ENCODE peak calls at places on chromosomes 4 and X, in four cellular contexts. One of them, this sample, is unnamed. For H3K9me3, the result is how much of the 10 kb centered on the place peaks cover.

GRCh38 chrX:133776072-133776471 is 209.3 kb downstream of the GPC3 start:
- DNase-seq in left lung: no peak
- DNase-seq in CD8-positive, alpha-beta T cell: peak
- DNase-seq in right atrium auricular region: no peak
- DNase-seq in this sample: no peak

GRCh38 chr4:15149842-15150592 is 147.7 kb downstream of the CPEB2 start:
- DNase-seq in left lung: peak
- DNase-seq in CD8-positive, alpha-beta T cell: no peak
- DNase-seq in right atrium auricular region: peak
- DNase-seq in this sample: peak

GRCh38 chr4:119030536-119030890 is 105.1 kb upstream of the MYOZ2 start:
- DNase-seq in left lung: no peak
- DNase-seq in CD8-positive, alpha-beta T cell: no peak
- DNase-seq in right atrium auricular region: no peak
- DNase-seq in this sample: no peak

GRCh38 chrX:3777416-3777815 is 64.0 kb upstream of the PRKX start:
- DNase-seq in left lung: no peak
- DNase-seq in CD8-positive, alpha-beta T cell: no peak
- DNase-seq in right atrium auricular region: no peak
- DNase-seq in this sample: no peak

GRCh38 chr4:140789752-140790151 is 33.6 kb upstream of the TBC1D9 start:
- DNase-seq in left lung: no peak
- DNase-seq in CD8-positive, alpha-beta T cell: no peak
- DNase-seq in right atrium auricular region: no peak
- DNase-seq in this sample: no peak

GRCh38 chrX:147478899-147479298 is 432.8 kb upstream of the FMR1 start:
- DNase-seq in left lung: no peak
- DNase-seq in CD8-positive, alpha-beta T cell: no peak
- DNase-seq in right atrium auricular region: no peak
- DNase-seq in this sample: no peak

GRCh38 chr4:148643851-148644250 is 201.6 kb upstream of the NR3C2 start:
- DNase-seq in left lung: no peak
- DNase-seq in CD8-positive, alpha-beta T cell: no peak
- DNase-seq in right atrium auricular region: no peak
- DNase-seq in this sample: no peak

GRCh38 chr4:8110071-8110986 is 48.3 kb downstream of the ABLIM2 start:
- DNase-seq in left lung: no peak
- DNase-seq in CD8-positive, alpha-beta T cell: no peak
- DNase-seq in right atrium auricular region: no peak
- DNase-seq in this sample: peak

GRCh38 chr4:83639849-83640493 is 104.1 kb downstream of the GPAT3 start:
- DNase-seq in left lung: no peak
- DNase-seq in CD8-positive, alpha-beta T cell: peak
- DNase-seq in right atrium auricular region: no peak
- DNase-seq in this sample: peak

GRCh38 chrX:94751611-94752010 is 1077.6 kb downstream of the FAM133A start:
- DNase-seq in left lung: no peak
- DNase-seq in CD8-positive, alpha-beta T cell: no peak
- DNase-seq in right atrium auricular region: no peak
- DNase-seq in this sample: no peak

GRCh38 chr4:89356086-89356485 is 48.5 kb upstream of the GPRIN3 start:
- DNase-seq in left lung: no peak
- DNase-seq in CD8-positive, alpha-beta T cell: no peak
- DNase-seq in right atrium auricular region: no peak
- DNase-seq in this sample: no peak

GRCh38 chr4:163385466-163385865 is 41.8 kb downstream of the NPY5R start:
- DNase-seq in left lung: no peak
- DNase-seq in CD8-positive, alpha-beta T cell: no peak
- DNase-seq in right atrium auricular region: no peak
- DNase-seq in this sample: no peak

GRCh38 chr4:26220704-26221103 is 100.1 kb upstream of the RBPJ start:
- DNase-seq in left lung: no peak
- DNase-seq in CD8-positive, alpha-beta T cell: no peak
- DNase-seq in right atrium auricular region: no peak
- DNase-seq in this sample: no peak

GRCh38 chrX:129115935-129116334 is 407.4 kb downstream of the SMARCA1 start:
- DNase-seq in left lung: no peak
- DNase-seq in CD8-positive, alpha-beta T cell: no peak
- DNase-seq in right atrium auricular region: no peak
- DNase-seq in this sample: no peak

GRCh38 chr4:16627999-16628398 is 270.4 kb downstream of the LDB2 start:
- DNase-seq in left lung: no peak
- DNase-seq in CD8-positive, alpha-beta T cell: no peak
- DNase-seq in right atrium auricular region: no peak
- DNase-seq in this sample: peak

GRCh38 chr4:3684546-3684945 is 81.6 kb upstream of the ADRA2C start:
- DNase-seq in left lung: peak
- DNase-seq in CD8-positive, alpha-beta T cell: no peak
- DNase-seq in right atrium auricular region: no peak
- DNase-seq in this sample: no peak

GRCh38 chr4:156764846-156765245 is 206.8 kb downstream of the PDGFC start:
- DNase-seq in left lung: no peak
- DNase-seq in CD8-positive, alpha-beta T cell: no peak
- DNase-seq in right atrium auricular region: no peak
- DNase-seq in this sample: no peak

GRCh38 chr4:125750827-125751466 is 436.2 kb downstream of the FAT4 start:
- DNase-seq in left lung: no peak
- DNase-seq in CD8-positive, alpha-beta T cell: peak
- DNase-seq in right atrium auricular region: no peak
- DNase-seq in this sample: peak

GRCh38 chr4:54930226-54930625 is 195.2 kb downstream of the KDR start:
- DNase-seq in left lung: no peak
- DNase-seq in CD8-positive, alpha-beta T cell: no peak
- DNase-seq in right atrium auricular region: peak
- DNase-seq in this sample: no peak

GRCh38 chr4:47945930-47946726 is 31.7 kb upstream of the NFXL1 start:
- DNase-seq in left lung: no peak
- DNase-seq in CD8-positive, alpha-beta T cell: no peak
- DNase-seq in right atrium auricular region: no peak
- DNase-seq in this sample: no peak

GRCh38 chrX:100980608-100981497 is 11.3 kb downstream of the ARL13A start:
- DNase-seq in left lung: peak
- DNase-seq in CD8-positive, alpha-beta T cell: no peak
- DNase-seq in right atrium auricular region: no peak
- DNase-seq in this sample: no peak

GRCh38 chr4:182593413-182593812 is 323.8 kb downstream of the DCTD start:
- DNase-seq in left lung: no peak
- DNase-seq in CD8-positive, alpha-beta T cell: no peak
- DNase-seq in right atrium auricular region: no peak
- DNase-seq in this sample: no peak

GRCh38 chrX:73581002-73581628 is 18.1 kb downstream of the CHIC1 start:
- DNase-seq in left lung: no peak
- DNase-seq in CD8-positive, alpha-beta T cell: no peak
- DNase-seq in right atrium auricular region: no peak
- DNase-seq in this sample: peak

GRCh38 chr4:7263166-7263565 is 70.8 kb downstream of the SORCS2 start:
- DNase-seq in left lung: no peak
- DNase-seq in CD8-positive, alpha-beta T cell: no peak
- DNase-seq in right atrium auricular region: no peak
- DNase-seq in this sample: no peak

GRCh38 chrX:69493766-69494165 is 10.4 kb upstream of the NALF2 start:
- DNase-seq in left lung: no peak
- DNase-seq in CD8-positive, alpha-beta T cell: no peak
- DNase-seq in right atrium auricular region: no peak
- DNase-seq in this sample: no peak

GRCh38 chr4:91064157-91064853 is 937.1 kb downstream of the CCSER1 start:
- DNase-seq in left lung: no peak
- DNase-seq in CD8-positive, alpha-beta T cell: no peak
- DNase-seq in right atrium auricular region: no peak
- DNase-seq in this sample: peak

DNA sequence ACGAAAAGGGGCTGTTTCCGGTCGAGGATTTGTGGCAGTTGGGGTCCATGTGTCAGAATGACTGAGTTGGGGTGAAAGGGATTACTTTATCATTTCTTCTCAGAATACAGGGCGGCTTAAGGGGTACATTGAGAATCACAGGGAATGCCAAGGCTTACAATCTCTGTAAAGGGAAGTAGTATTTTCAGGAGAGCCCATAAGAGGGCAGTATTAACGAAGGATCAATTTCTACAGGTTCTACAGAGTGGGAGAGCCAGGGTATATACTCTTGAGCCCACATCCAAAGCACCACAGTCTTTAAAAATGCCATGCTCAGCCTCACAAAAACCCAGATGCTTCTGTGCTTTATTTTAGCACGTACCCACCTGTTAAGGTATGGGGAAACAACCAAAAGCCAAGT is 67.7 kb upstream of the ZXDA start:
- DNase-seq in left lung: no peak
- DNase-seq in CD8-positive, alpha-beta T cell: no peak
- DNase-seq in right atrium auricular region: no peak
- DNase-seq in this sample: no peak
- TF ChIP-seq CTCF in left lung: no peak
- TF ChIP-seq CTCF in CD8-positive, alpha-beta T cell: no peak
- TF ChIP-seq CTCF in right atrium auricular region: no peak
- TF ChIP-seq CTCF in this sample: no peak

GRCh38 chrX:46506076-46506475 is 39.1 kb downstream of the ZNF674 start:
- DNase-seq in left lung: no peak
- DNase-seq in CD8-positive, alpha-beta T cell: no peak
- DNase-seq in right atrium auricular region: no peak
- DNase-seq in this sample: no peak
- H3K9me3 ChIP-seq in left lung: under half
- H3K9me3 ChIP-seq in CD8-positive, alpha-beta T cell: under half
- H3K9me3 ChIP-seq in right atrium auricular region: under half
- H3K9me3 ChIP-seq in this sample: under half

DNA sequence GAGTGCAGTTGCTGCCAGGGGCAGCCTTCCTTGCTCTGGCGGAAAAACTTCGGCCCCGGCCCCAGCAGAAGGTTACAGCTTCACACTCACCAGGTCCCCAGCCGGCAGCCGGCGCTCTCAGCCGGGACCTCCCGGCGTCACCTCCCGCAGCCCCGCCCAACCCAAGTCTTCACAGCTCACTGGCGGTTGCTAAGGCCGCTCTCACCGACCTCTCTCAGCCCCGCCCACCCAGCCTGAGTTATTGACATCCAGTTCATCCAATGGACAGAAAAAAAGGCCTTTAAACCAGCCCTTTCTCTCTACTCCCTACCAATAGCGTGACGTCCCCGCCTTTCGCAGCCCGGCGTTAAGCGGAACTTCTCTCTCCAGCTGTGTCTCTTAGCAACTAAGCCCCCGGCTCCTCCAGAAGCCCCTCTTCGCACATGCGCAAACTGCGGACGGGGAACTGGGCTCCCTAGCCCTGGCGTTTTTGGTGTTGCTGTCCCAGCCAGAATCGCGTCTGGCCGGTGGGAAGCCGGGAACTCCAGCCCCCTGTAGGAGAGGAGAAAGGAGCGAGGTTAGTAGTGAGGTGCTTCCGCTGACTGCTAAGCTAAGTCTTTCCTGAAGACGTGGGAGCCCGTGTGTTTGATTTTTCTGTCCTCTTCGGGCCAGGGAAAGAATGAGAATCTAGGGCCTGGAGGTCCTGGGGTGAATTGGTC is at the start of gene BBS12:
- DNase-seq in left lung: peak
- DNase-seq in CD8-positive, alpha-beta T cell: peak
- DNase-seq in right atrium auricular region: peak
- DNase-seq in this sample: peak
- TF ChIP-seq CTCF in left lung: no peak
- TF ChIP-seq CTCF in CD8-positive, alpha-beta T cell: no peak
- TF ChIP-seq CTCF in right atrium auricular region: no peak
- TF ChIP-seq CTCF in this sample: peak

DNA sequence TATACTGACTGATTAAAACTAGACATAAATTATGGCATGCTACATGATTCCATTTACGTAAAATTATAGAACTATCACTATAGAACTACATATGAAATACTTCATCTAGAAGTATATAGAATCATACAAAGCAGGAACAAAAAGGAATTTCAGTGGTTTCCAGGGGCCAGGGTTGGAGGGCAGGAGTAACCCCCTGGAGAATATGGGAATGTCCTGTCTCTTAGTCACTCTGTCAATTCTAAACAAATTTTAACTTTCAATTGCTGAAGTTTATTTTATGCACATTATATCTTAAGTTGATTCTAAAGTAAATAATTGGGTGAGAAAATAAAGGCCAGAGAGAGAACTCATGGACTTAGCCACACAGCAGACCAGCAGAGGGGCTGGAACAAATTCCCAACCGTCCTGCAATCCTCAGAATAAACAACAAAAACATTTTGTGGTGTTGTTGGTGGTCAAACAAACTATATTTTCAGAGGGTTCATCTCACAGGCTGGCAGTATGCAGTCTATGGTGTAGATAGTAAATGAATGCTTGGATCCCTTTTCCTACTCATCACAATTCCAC is 476.9 kb upstream of the SLIT2 start:
- DNase-seq in left lung: no peak
- DNase-seq in CD8-positive, alpha-beta T cell: no peak
- DNase-seq in right atrium auricular region: no peak
- DNase-seq in this sample: no peak
- H3K9me3 ChIP-seq in left lung: under half
- H3K9me3 ChIP-seq in CD8-positive, alpha-beta T cell: under half
- H3K9me3 ChIP-seq in right atrium auricular region: under half
- H3K9me3 ChIP-seq in this sample: under half

DNA sequence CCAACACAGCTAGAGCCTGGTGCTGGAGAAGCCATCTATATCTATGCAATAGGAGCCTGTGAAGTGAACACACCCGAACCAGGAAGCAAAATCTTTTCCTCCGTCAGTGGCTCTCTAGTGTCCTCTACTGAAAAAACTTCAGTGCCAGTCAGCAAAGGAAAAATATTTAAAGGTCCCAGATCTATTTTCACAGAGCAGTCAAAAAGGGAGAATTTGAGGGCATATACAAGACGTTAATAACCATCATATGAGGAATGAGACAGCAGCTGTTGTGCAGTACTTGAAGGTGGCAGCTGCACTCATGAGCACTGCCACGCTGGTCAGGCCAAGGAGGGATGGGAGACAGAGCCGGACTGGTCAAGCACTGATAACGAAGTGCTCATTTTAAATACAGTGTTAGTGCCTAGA is 14.4 kb downstream of the MCUB start:
- DNase-seq in left lung: no peak
- DNase-seq in CD8-positive, alpha-beta T cell: no peak
- DNase-seq in right atrium auricular region: no peak
- DNase-seq in this sample: peak
- TF ChIP-seq CTCF in left lung: no peak
- TF ChIP-seq CTCF in CD8-positive, alpha-beta T cell: peak
- TF ChIP-seq CTCF in right atrium auricular region: peak
- TF ChIP-seq CTCF in this sample: peak

DNA sequence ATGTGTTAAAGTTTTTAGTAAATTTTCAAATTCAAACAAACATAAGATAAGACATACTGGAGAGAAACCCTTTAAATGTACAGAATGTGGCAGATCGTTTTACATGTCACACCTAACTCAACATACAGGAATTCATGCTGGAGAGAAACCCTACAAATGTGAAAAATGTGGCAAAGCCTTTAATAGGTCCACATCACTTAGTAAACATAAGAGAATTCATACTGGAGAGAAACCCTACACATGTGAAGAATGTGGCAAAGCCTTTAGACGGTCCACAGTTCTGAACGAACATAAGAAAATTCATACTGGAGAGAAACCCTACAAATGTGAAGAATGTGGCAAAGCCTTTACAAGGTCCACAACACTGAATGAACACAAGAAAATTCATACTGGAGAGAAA is 32.8 kb downstream of the ZNF595 start:
- DNase-seq in left lung: no peak
- DNase-seq in CD8-positive, alpha-beta T cell: no peak
- DNase-seq in right atrium auricular region: no peak
- DNase-seq in this sample: no peak
- H3K9me3 ChIP-seq in left lung: under half
- H3K9me3 ChIP-seq in CD8-positive, alpha-beta T cell: under half
- H3K9me3 ChIP-seq in right atrium auricular region: half or more
- H3K9me3 ChIP-seq in this sample: half or more

This sample was measured in hepatocyte.